ENCODE peak calls at places on chromosomes 2 and 18, in four cellular contexts. Z is endothelial cell of umbilical vein; L is ascending aorta; N is CD8-positive, alpha-beta T cell. T is an unnamed sample.

GRCh38 chr2:201257381-201257940 is 2.9 kb upstream of the CASP8 start:
- DNase-seq in Z (no peak), N (peak; percentile 48), L (no peak), T (no peak)

GRCh38 chr18:22465859-22466602 is 48.3 kb upstream of the CTAGE1 start:
- DNase-seq in Z (peak; percentile 73), L (peak; percentile 45), N (peak; percentile 10), T (peak; percentile 96)

GRCh38 chr2:138504546-138505239 is 3.1 kb downstream of the SPOPL start:
- DNase-seq in L (no peak), N (no peak), Z (no peak), T (no peak)

GRCh38 chr2:165697727-165698620 is 96.1 kb downstream of the GALNT3 start:
- DNase-seq in N (no peak), L (no peak), Z (no peak), T (no peak)

GRCh38 chr18:32770651-32771168 is 2.1 kb downstream of the KLHL14 start:
- DNase-seq in N (no peak), L (no peak), Z (no peak), T (no peak)

GRCh38 chr2:88667219-88667618 is 24.3 kb upstream of the RPIA start:
- DNase-seq in N (no peak), L (no peak), Z (no peak), T (no peak)

GRCh38 chr2:32863803-32864202 is 83.0 kb upstream of the LTBP1 start:
- DNase-seq in L (no peak), Z (no peak), N (no peak), T (no peak)

GRCh38 chr18:3129053-3129864 is 90.5 kb downstream of the MYOM1 start:
- DNase-seq in L (peak; percentile 26), Z (peak; percentile 87), N (peak; percentile 77), T (no peak)

GRCh38 chr2:85347554-85347953 is 6.8 kb downstream of the RETSAT start:
- DNase-seq in N (no peak), Z (no peak), L (no peak), T (no peak)

GRCh38 chr2:161388146-161388779 is 27.8 kb upstream of the TBR1 start:
- DNase-seq in Z (no peak), N (no peak), L (no peak), T (no peak)

GRCh38 chr2:174023591-174024523 is 58.7 kb upstream of the SP3 start:
- DNase-seq in N (no peak), L (no peak), Z (no peak), T (peak; percentile 56)

GRCh38 chr2:106547104-106547503 is 59.9 kb downstream of the CD8B2 start:
- DNase-seq in N (no peak), L (no peak), Z (no peak), T (no peak)

GRCh38 chr18:43720036-43720435 is 442.7 kb upstream of the SYT4 start:
- DNase-seq in N (no peak), L (no peak), Z (no peak), T (no peak)

GRCh38 chr2:148221926-148222325 is 201.0 kb downstream of the MBD5 start:
- DNase-seq in N (no peak), L (no peak), Z (no peak), T (no peak)

GRCh38 chr2:187228986-187229385 is 219.1 kb downstream of the CALCRL start:
- DNase-seq in L (no peak), Z (no peak), N (no peak), T (no peak)

GRCh38 chr2:62381672-62382071 is 124.3 kb downstream of the TMEM17 start:
- DNase-seq in Z (no peak), L (no peak), N (no peak), T (no peak)

GRCh38 chr2:69770193-69770702 is 28.3 kb downstream of the ANXA4 start:
- DNase-seq in Z (peak; percentile 61), L (no peak), N (no peak), T (peak; percentile 82)
- H3K4me3 ChIP-seq in Z (no peak overlapping the region), L (no peak overlapping the region), N (no peak overlapping the region), T (no peak overlapping the region)

GRCh38 chr2:96538487-96539214 is 2.1 kb downstream of the ARID5A start:
- DNase-seq in L (peak; percentile 83), N (peak; percentile 96), Z (peak; percentile 88), T (no peak)
- H3K27me3 ChIP-seq in L (no peaks in the 10 kb centered on the region), N (no peaks in the 10 kb centered on the region), Z (no peaks in the 10 kb centered on the region), T (no peaks in the 10 kb centered on the region)

GRCh38 chr2:219229375-219230200 is at the start of the genes ANKZF1 and ATG9A:
- DNase-seq in N (peak; percentile 96), L (peak; percentile 98), Z (peak; percentile 100), T (peak; percentile 94)
- H3K4me3 ChIP-seq in N (peak within 1 kb of the TSS; percentile 93), L (peak within 1 kb of the TSS; percentile 66), Z (peak within 1 kb of the TSS; percentile 70), T (peak within 1 kb of the TSS; percentile 71)

GRCh38 chr2:176169711-176170110 is 12.6 kb downstream of the HOXD3 start:
- DNase-seq in Z (no peak), L (no peak), N (no peak), T (no peak)
- H3K27me3 ChIP-seq in Z (no peaks in the 10 kb centered on the region), L (peaks cover 5% of the 10 kb centered on the region), N (peaks cover 50% of the 10 kb centered on the region), T (no peaks in the 10 kb centered on the region)

GRCh38 chr2:197195591-197195990 is 115.0 kb downstream of the ANKRD44 start:
- DNase-seq in L (no peak), N (no peak), Z (peak; percentile 89), T (no peak)

GRCh38 chr2:197200056-197200455 is 110.5 kb downstream of the ANKRD44 start:
- DNase-seq in Z (no peak), L (no peak), N (no peak), T (no peak)

GRCh38 chr2:197196737-197197136 is 113.8 kb downstream of the ANKRD44 start:
- DNase-seq in L (no peak), N (no peak), Z (no peak), T (no peak)

GRCh38 chr2:197198890-197199289 is 111.7 kb downstream of the ANKRD44 start:
- DNase-seq in N (peak; percentile 83), L (peak; percentile 37), Z (no peak), T (no peak)

DNA sequence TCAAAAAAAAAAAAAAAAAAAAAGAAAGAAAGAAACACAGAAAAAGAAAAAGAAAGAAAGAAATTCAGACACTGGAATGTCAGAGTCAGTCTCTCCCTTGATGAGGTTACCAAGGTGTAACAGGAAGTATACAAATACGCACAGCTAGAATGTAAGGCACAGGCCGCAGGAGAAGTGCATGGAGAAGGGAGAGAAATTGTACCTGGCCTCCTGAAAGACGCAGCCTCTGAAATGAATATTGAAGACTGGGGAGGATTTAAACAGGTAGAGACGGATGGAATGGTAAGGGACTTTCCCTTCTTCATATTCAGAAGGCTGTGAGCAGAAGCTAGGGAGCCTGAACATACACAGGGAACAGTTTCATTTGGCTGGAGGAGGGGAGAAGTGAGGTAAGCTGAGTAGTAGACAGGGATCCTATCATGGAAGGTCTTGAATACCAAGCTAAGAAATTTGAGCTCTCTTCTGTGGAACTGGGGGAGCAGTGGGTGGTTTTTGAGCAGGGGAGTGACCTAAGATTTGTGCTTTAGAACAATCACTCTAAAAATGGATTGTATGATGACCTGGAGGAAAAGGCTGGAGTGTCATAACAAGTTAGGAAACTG is 112.7 kb downstream of the ANKRD44 start:
- DNase-seq in Z (no peak), L (no peak), N (no peak), T (no peak)
- H3K4me3 ChIP-seq in Z (no peak overlapping the region), L (peak overlapping the region; percentile 29), N (peak overlapping the region; percentile 47), T (no peak overlapping the region)

GRCh38 chr18:74251297-74252031 is 40.3 kb downstream of the CYB5A start:
- DNase-seq in N (no peak), L (no peak), Z (peak; percentile 56), T (no peak)
- H3K27me3 ChIP-seq in N (no peaks in the 10 kb centered on the region), L (no peaks in the 10 kb centered on the region), Z (no peaks in the 10 kb centered on the region), T (no peaks in the 10 kb centered on the region)

T was measured in kidney epithelial cell.